ENCODE peak calls at places on chromosomes 12 and 14, in seven cellular contexts. T is activated T-cell treated with anti-CD3 and anti-CD28 coated beads, Interleukin-2, amount 50 U/mL, for 72 hours; I is NCI-H774; K is COR-L47; Q is MCF 10A; M is amniotic epithelial cell; H is stimulated activated CD4-positive, alpha-beta T cell treated with anti-CD3 and anti-CD28 coated beads, Interleukin-12 subunit alpha, Interleukin-12 subunit beta, amount 100 ng/mL, for 24 hours. R is an unnamed sample.

GRCh38 chr12:53518381-53518780 is 11.1 kb upstream of the NPFF start:
- DNase-seq in T (no peak), I (no peak), K (no peak), Q (peak; percentile 39), M (no peak), H (no peak), R (no peak)

GRCh38 chr14:77024171-77024627 is 4.3 kb downstream of the IRF2BPL start:
- DNase-seq in T (peak; percentile 70), I (no peak), K (no peak), Q (peak; percentile 49), M (peak; percentile 43), H (peak; percentile 72), R (peak; percentile 49)

GRCh38 chr14:76715927-76716200 is 45.4 kb upstream of the VASH1 start:
- DNase-seq in T (no peak), I (no peak), K (no peak), Q (no peak), M (no peak), H (no peak), R (no peak)

GRCh38 chr12:123598522-123598921 is 3.4 kb upstream of the DDX55 start:
- DNase-seq in T (no peak), I (no peak), K (no peak), Q (no peak), M (no peak), H (no peak), R (no peak)

GRCh38 chr12:70154960-70155589 is 88.2 kb upstream of the CNOT2 start:
- DNase-seq in T (no peak), I (peak; percentile 3), K (no peak), Q (peak; percentile 44), M (peak; percentile 2), H (no peak), R (no peak)

GRCh38 chr12:93886533-93887511 is 209.6 kb downstream of the CRADD start:
- DNase-seq in T (no peak), I (no peak), K (no peak), Q (no peak), M (peak; percentile 98), H (no peak), R (no peak)

GRCh38 chr12:119102274-119102673 is 76.5 kb upstream of the HSPB8 start:
- DNase-seq in T (no peak), I (no peak), K (no peak), Q (no peak), M (no peak), H (no peak), R (no peak)

GRCh38 chr14:103542545-103543088 is 13.6 kb downstream of the TRMT61A start:
- DNase-seq in T (no peak), I (peak; percentile 78), K (peak; percentile 60), Q (no peak), M (no peak), H (no peak), R (no peak)

GRCh38 chr12:117518594-117519270 is 157.3 kb upstream of the NOS1 start:
- DNase-seq in T (no peak), I (no peak), K (no peak), Q (peak; percentile 27), M (no peak), H (no peak), R (no peak)

GRCh38 chr14:91350813-91351507 is 66.7 kb downstream of the CCDC88C start:
- DNase-seq in T (peak; percentile 74), I (no peak), K (no peak), Q (no peak), M (peak; percentile 15), H (peak; percentile 60), R (no peak)

GRCh38 chr14:93543766-93544165 is 113.0 kb downstream of the UNC79 start:
- DNase-seq in T (no peak), I (no peak), K (peak; percentile 19), Q (peak; percentile 35), M (peak; percentile 19), H (no peak), R (no peak)

GRCh38 chr12:22255097-22255496 is 79.4 kb downstream of the ST8SIA1 start:
- DNase-seq in T (no peak), I (no peak), K (no peak), Q (peak; percentile 63), M (peak; percentile 18), H (no peak), R (no peak)

GRCh38 chr12:121709478-121709890 is 3.1 kb upstream of the TMEM120B start:
- DNase-seq in T (no peak), I (no peak), K (no peak), Q (peak; percentile 67), M (peak; percentile 85), H (no peak), R (no peak)

GRCh38 chr12:26195250-26195640 is at the start of gene SSPN:
- DNase-seq in T (no peak), I (peak; percentile 83), K (no peak), Q (no peak), M (peak; percentile 63), H (no peak), R (peak; percentile 81)

GRCh38 chr12:44015333-44015941 is 179.6 kb downstream of the TMEM117 start:
- DNase-seq in T (no peak), I (peak; percentile 75), K (peak; percentile 20), Q (peak; percentile 62), M (peak; percentile 37), H (no peak), R (peak; percentile 54)

GRCh38 chr14:76412501-76412900 is 36.6 kb downstream of the ESRRB start:
- DNase-seq in T (no peak), I (no peak), K (no peak), Q (no peak), M (no peak), H (no peak), R (no peak)